ENCODE peak calls at places on chromosomes 12 and 14, in seven cellular contexts. J, R, F, V, T, W and D are unnamed samples.

GRCh38 chr14:52313493-52313881 is 625 bp upstream of the PTGER2 start:
- DNase-seq in J (no peak), R (no peak), F (no peak), T (no peak), W (no peak), V (peak), D (no peak)

GRCh38 chr14:31172084-31172483 is 35.5 kb downstream of the HECTD1 start:
- DNase-seq in R (no peak), W (no peak), V (no peak), J (no peak), F (no peak), T (no peak), D (no peak)

GRCh38 chr14:53470351-53471043 is 317.4 kb upstream of the DDHD1 start:
- DNase-seq in T (no peak), W (no peak), R (no peak), V (no peak), F (no peak), J (peak), D (no peak)

GRCh38 chr14:52299692-52300278 is 14.3 kb upstream of the PTGER2 start:
- DNase-seq in J (no peak), W (no peak), T (no peak), F (no peak), V (peak), R (no peak), D (no peak)

GRCh38 chr12:117881517-117881916 is 87.3 kb downstream of the KSR2 start:
- DNase-seq in J (no peak), W (no peak), R (no peak), V (no peak), F (no peak), T (no peak), D (no peak)

GRCh38 chr12:122356192-122356635 is 66.3 kb downstream of the CLIP1 start:
- DNase-seq in F (peak), T (peak), J (no peak), R (peak), V (peak), W (no peak), D (no peak)

GRCh38 chr14:74526854-74527585 is 33.5 kb downstream of the ISCA2 start:
- DNase-seq in F (no peak), T (no peak), W (no peak), R (no peak), V (no peak), J (no peak), D (no peak)

GRCh38 chr12:7934153-7934552 is 1.8 kb downstream of the SLC2A3 start:
- DNase-seq in R (no peak), J (no peak), T (no peak), V (no peak), W (no peak), F (no peak), D (no peak)

GRCh38 chr14:30296956-30297405 is 262.0 kb upstream of the G2E3 start:
- DNase-seq in T (no peak), W (no peak), J (no peak), F (no peak), R (no peak), V (no peak), D (no peak)

GRCh38 chr14:105249175-105250007 is 1.1 kb downstream of the BTBD6 start:
- DNase-seq in R (no peak), T (no peak), J (no peak), W (no peak), F (no peak), V (no peak), D (no peak)

GRCh38 chr14:31371651-31372050 is 48.7 kb downstream of the HEATR5A start:
- DNase-seq in R (no peak), W (no peak), J (no peak), T (no peak), F (no peak), V (no peak), D (no peak)

GRCh38 chr14:55249423-55249822 is 21.8 kb upstream of the FBXO34 start:
- DNase-seq in R (no peak), T (no peak), J (peak), W (no peak), V (no peak), F (no peak), D (no peak)

GRCh38 chr12:122681814-122682213 is 21.3 kb downstream of the HCAR2 start:
- DNase-seq in T (no peak), F (no peak), W (peak), J (peak), V (no peak), R (no peak), D (no peak)

GRCh38 chr12:120571299-120571698 is 9.9 kb downstream of the POP5 start:
- DNase-seq in T (no peak), J (no peak), F (no peak), R (no peak), V (no peak), W (no peak), D (no peak)

GRCh38 chr14:104876251-104876699 is 11.2 kb downstream of the CEP170B start:
- DNase-seq in W (no peak), J (no peak), V (no peak), T (peak), F (peak), R (no peak), D (no peak)

GRCh38 chr14:100738269-100738691 is 11.6 kb downstream of the DLK1 start:
- DNase-seq in W (no peak), F (no peak), V (no peak), J (no peak), T (no peak), R (no peak), D (peak)